ENCODE peak calls at places on chromosomes 2 and 18, in five cellular contexts. W is stimulated activated CD4-positive, alpha-beta T cell treated with anti-CD3 and anti-CD28 coated beads, Interleukin-1b, Interleukin-23, amount 100 ng/mL, for 24 hours; H is A549; G is PC-3; I is posterior cingulate gyrus. K is an unnamed sample.

GRCh38 chr2:102798181-102798580 is 36.4 kb downstream of the TMEM182 start:
- DNase-seq in W (no peak), H (no peak), G (no peak), I (no peak), K (no peak)

GRCh38 chr2:215966951-215967350 is 46.4 kb downstream of the MREG start:
- DNase-seq in W (no peak), H (no peak), G (peak), I (no peak), K (peak)

GRCh38 chr2:32780961-32781360 is 153.1 kb downstream of the TTC27 start:
- DNase-seq in W (no peak), H (no peak), G (no peak), I (no peak), K (no peak)

GRCh38 chr2:85264471-85264870 is 63.3 kb downstream of the TGOLN2 start:
- DNase-seq in W (no peak), H (no peak), G (no peak), I (no peak), K (no peak)

GRCh38 chr2:159801925-159802324 is 3.9 kb upstream of the CD302 start:
- DNase-seq in W (no peak), H (no peak), G (no peak), I (no peak), K (no peak)

GRCh38 chr2:240397924-240398611 is 37.4 kb upstream of the GPC1 start:
- DNase-seq in W (no peak), H (no peak), G (no peak), I (no peak), K (no peak)

GRCh38 chr2:28821295-28821958 is 10.8 kb downstream of the SPDYA start:
- DNase-seq in W (peak), H (peak), G (peak), I (no peak), K (no peak)

GRCh38 chr2:237254911-237255578 is 158.9 kb downstream of the COL6A3 start:
- DNase-seq in W (no peak), H (no peak), G (peak), I (no peak), K (no peak)

GRCh38 chr2:121284424-121285076 is 452 bp downstream of the TFCP2L1 start:
- DNase-seq in W (no peak), H (peak), G (no peak), I (no peak), K (no peak)

GRCh38 chr2:54052825-54053718 is 62.3 kb upstream of the ACYP2 start:
- DNase-seq in W (no peak), H (no peak), G (peak), I (no peak), K (no peak)

GRCh38 chr2:97906309-97906708 is 89.4 kb downstream of the TMEM131 start:
- DNase-seq in W (no peak), H (no peak), G (peak), I (no peak), K (no peak)

GRCh38 chr2:48560546-48561209 is 30.7 kb downstream of the STON1 start:
- DNase-seq in W (no peak), H (no peak), G (no peak), I (no peak), K (no peak)

GRCh38 chr2:120436885-120437603 is 91.1 kb downstream of the INHBB start:
- DNase-seq in W (no peak), H (peak), G (peak), I (no peak), K (no peak)

GRCh38 chr2:50181212-50181611 is 850.7 kb downstream of the NRXN1 start:
- DNase-seq in W (no peak), H (peak), G (no peak), I (no peak), K (no peak)

GRCh38 chr2:197174539-197175094 is 136.0 kb downstream of the ANKRD44 start:
- DNase-seq in W (no peak), H (no peak), G (peak), I (no peak), K (no peak)

GRCh38 chr18:69817335-69817935 is 130.2 kb downstream of the CD226 start:
- DNase-seq in W (no peak), H (no peak), G (peak), I (no peak), K (no peak)

GRCh38 chr2:141591787-141592186 is 539.0 kb downstream of the LRP1B start:
- DNase-seq in W (no peak), H (no peak), G (no peak), I (no peak), K (no peak)

GRCh38 chr2:20641123-20641985 is 9.5 kb downstream of the HS1BP3 start:
- DNase-seq in W (no peak), H (peak), G (peak), I (no peak), K (no peak)

GRCh38 chr18:37314534-37314933 is 251.1 kb downstream of the CELF4 start:
- DNase-seq in W (no peak), H (no peak), G (no peak), I (no peak), K (no peak)

GRCh38 chr2:169034256-169034655 is 3.1 kb upstream of the ABCB11 start:
- DNase-seq in W (no peak), H (peak), G (peak), I (no peak), K (no peak)

GRCh38 chr2:696999-697627 is 19.9 kb upstream of the TMEM18 start:
- DNase-seq in W (no peak), H (no peak), G (peak), I (no peak), K (no peak)

GRCh38 chr2:230928701-230929380 is 3.8 kb upstream of the GPR55 start:
- DNase-seq in W (no peak), H (no peak), G (no peak), I (no peak), K (no peak)

GRCh38 chr18:79629249-79629558 is 50.4 kb upstream of the CTDP1 start:
- DNase-seq in W (no peak), H (no peak), G (no peak), I (no peak), K (no peak)

K was measured in NCI-H1048.